ENCODE peak calls at places on chromosomes 12 and 14, in eight cellular contexts. V, P, C, E, K, X, M and W are unnamed samples.

GRCh38 chr12:104539063-104539462 is 82.3 kb downstream of the CHST11 start:
- DNase-seq in V (no peak), X (no peak), E (no peak), C (no peak), P (no peak), M (no peak), K (no peak), W (no peak)

GRCh38 chr12:29486972-29487371 is 10.5 kb downstream of the OVCH1 start:
- DNase-seq in E (no peak), K (no peak), X (no peak), P (no peak), V (no peak), M (no peak), C (no peak), W (no peak)

GRCh38 chr14:75970989-75971388 is 10.8 kb downstream of the TGFB3 start:
- DNase-seq in C (no peak), K (no peak), X (no peak), M (no peak), V (no peak), E (no peak), P (no peak), W (no peak)

GRCh38 chr12:48001426-48002178 is 2.7 kb downstream of the COL2A1 start:
- DNase-seq in M (peak; percentile 80), P (peak; percentile 41), X (peak; percentile 44), C (peak; percentile 85), V (no peak), E (no peak), K (no peak), W (peak; percentile 73)

GRCh38 chr14:95200404-95200803 is 43.1 kb upstream of the DICER1 start:
- DNase-seq in P (no peak), K (no peak), E (no peak), X (no peak), V (no peak), C (no peak), M (peak; percentile 66), W (no peak)

GRCh38 chr12:25958254-25959068 is at the start of gene RASSF8:
- DNase-seq in P (peak; percentile 87), K (no peak), E (no peak), V (no peak), X (peak; percentile 79), M (peak; percentile 82), C (peak; percentile 83), W (peak; percentile 79)

GRCh38 chr14:69208665-69209064 is 17.4 kb downstream of the EXD2 start:
- DNase-seq in C (no peak), V (no peak), P (no peak), E (no peak), K (no peak), M (peak; percentile 61), X (no peak), W (no peak)

GRCh38 chr12:39866135-39866534 is 239.7 kb downstream of the SLC2A13 start:
- DNase-seq in K (no peak), P (no peak), C (no peak), X (no peak), M (no peak), E (no peak), V (no peak), W (no peak)